ENCODE peak calls at places on chromosomes 11 and 22, in seven cellular contexts. G is NB4, K is astrocyte of the cerebellum, P is RWPE2, A is HL-60, I is foreskin fibroblast, W is kidney epithelial cell. R is an unnamed sample.

GRCh38 chr11:33257897-33258630 is 883 bp downstream of the HIPK3 start:
- DNase-seq in A (peak; percentile 83), P (no peak), K (no peak), G (peak; percentile 93), I (peak; percentile 90), W (no peak), R (peak; percentile 55)

GRCh38 chr11:33734441-33735165 is 1.6 kb downstream of the CD59 start:
- DNase-seq in I (no peak), K (peak; percentile 71), G (peak; percentile 9), W (no peak), P (no peak), A (no peak), R (no peak)

GRCh38 chr22:42621505-42622002 is 6.9 kb upstream of the POLDIP3 start:
- DNase-seq in I (peak; percentile 74), W (no peak), G (peak; percentile 56), K (no peak), P (no peak), A (no peak), R (no peak)

GRCh38 chr11:112012877-112013276 is 12.3 kb upstream of the DLAT start:
- DNase-seq in I (no peak), K (peak; percentile 26), G (no peak), A (no peak), P (no peak), W (no peak), R (no peak)

GRCh38 chr11:65014146-65014960 is at the start of gene ARL2:
- DNase-seq in W (no peak), I (no peak), A (peak; percentile 81), G (no peak), P (no peak), K (no peak), R (no peak)

GRCh38 chr22:29143848-29144785 is 61.6 kb upstream of the EMID1 start:
- DNase-seq in W (no peak), P (no peak), I (no peak), K (no peak), A (no peak), G (peak; percentile 67), R (no peak)

GRCh38 chr11:69018924-69019323 is 5.9 kb upstream of the MRGPRF start:
- DNase-seq in P (no peak), I (peak; percentile 71), W (no peak), A (no peak), K (peak; percentile 66), G (peak; percentile 83), R (peak; percentile 75)

GRCh38 chr11:47571895-47572294 is 6.5 kb downstream of the PTPMT1 start:
- DNase-seq in W (no peak), P (no peak), K (no peak), A (no peak), I (peak; percentile 64), G (no peak), R (no peak)

GRCh38 chr11:58927393-58928081 is 11.8 kb upstream of the GLYATL1 start:
- DNase-seq in G (no peak), K (no peak), A (no peak), P (no peak), W (no peak), I (no peak), R (no peak)

GRCh38 chr11:11027271-11027670 is 169.4 kb upstream of the ZBED5 start:
- DNase-seq in A (no peak), W (no peak), I (peak; percentile 62), K (peak; percentile 15), G (no peak), P (no peak), R (peak; percentile 61)

GRCh38 chr11:65811764-65812475 is 21.8 kb upstream of the SNX32 start:
- DNase-seq in A (no peak), K (no peak), P (no peak), G (no peak), W (no peak), I (no peak), R (no peak)

GRCh38 chr22:44431256-44431655 is 66.8 kb downstream of the RTL6 start:
- DNase-seq in P (no peak), K (no peak), G (no peak), A (no peak), I (no peak), W (no peak), R (no peak)

GRCh38 chr22:50190182-50190951 is 4.7 kb downstream of the TRABD start:
- DNase-seq in G (peak; percentile 91), W (no peak), A (peak; percentile 89), I (peak; percentile 38), P (peak; percentile 88), K (no peak), R (no peak)

GRCh38 chr11:85029964-85030363 is 597.2 kb downstream of the DLG2 start:
- DNase-seq in G (peak; percentile 15), P (no peak), W (no peak), K (no peak), A (no peak), I (no peak), R (no peak)

GRCh38 chr11:45181595-45182550 is 35.4 kb downstream of the PRDM11 start:
- DNase-seq in W (no peak), G (no peak), A (no peak), K (no peak), I (no peak), P (no peak), R (no peak)

GRCh38 chr11:71364176-71364671 is 84.0 kb downstream of the DHCR7 start:
- DNase-seq in W (no peak), A (no peak), K (no peak), I (no peak), G (no peak), P (no peak), R (no peak)

DNA sequence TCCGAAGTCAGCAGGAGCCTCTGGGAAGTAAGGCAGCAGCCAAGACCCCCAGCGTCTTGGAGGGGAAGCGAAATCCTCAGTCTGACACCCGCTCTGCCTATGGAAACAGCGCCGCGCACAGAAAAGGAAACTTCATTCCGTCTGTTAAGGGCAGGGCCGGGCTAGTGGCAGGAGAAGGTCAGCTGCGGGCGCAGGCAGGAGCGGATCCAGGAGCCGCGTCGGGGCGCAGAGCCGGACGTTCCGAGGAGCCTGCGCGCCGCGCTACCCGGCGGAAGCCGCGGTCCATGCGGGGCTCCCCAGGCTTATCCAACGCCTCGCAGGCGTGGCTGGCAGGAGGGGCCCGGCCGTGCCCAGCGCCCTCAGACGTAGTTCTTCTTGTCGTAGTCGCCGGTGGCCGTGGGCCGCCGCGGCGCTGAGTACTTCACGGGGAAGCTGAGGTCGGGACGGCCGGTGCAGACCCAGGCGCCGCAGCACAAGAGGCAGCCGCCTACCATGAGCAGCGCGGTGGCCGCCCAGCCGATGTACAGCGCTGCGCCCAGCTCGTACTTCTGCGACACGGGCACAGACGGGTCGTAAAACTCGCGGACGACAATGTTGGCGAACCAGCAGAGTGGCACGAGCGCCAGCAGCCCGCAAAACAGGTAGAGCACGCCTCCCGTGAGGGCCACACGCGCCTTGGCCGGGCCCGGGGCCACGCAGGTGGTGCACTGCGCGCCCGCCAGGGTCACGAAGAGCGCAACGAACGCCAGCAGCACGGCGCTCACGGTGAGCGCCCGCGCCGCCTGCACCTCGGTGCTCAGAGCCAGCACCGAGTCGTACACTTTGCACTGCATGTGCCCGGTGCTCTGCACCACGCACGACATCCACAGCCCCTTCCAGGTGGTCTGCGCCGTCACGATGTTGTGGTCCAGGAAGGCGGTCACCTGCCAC is 705 bp downstream of the CLDN5 start:
- DNase-seq in K (no peak), G (no peak), I (peak; percentile 29), W (no peak), A (peak; percentile 35), P (no peak), R (no peak)
- H3K4me3 ChIP-seq in K (peak overlapping the region; percentile 37), G (no peak overlapping the region), I (peak overlapping the region; percentile 39), W (peak overlapping the region; percentile 10), A (peak overlapping the region; percentile 42), P (peak overlapping the region; percentile 24), R (peak overlapping the region; percentile 40)

GRCh38 chr11:130451261-130452019 is 3.0 kb downstream of the ADAMTS15 start:
- DNase-seq in P (no peak), G (peak; percentile 85), K (peak; percentile 22), W (no peak), A (no peak), I (peak; percentile 52), R (no peak)

GRCh38 chr11:130448039-130448415 is 418 bp upstream of the ADAMTS15 start:
- DNase-seq in W (no peak), G (no peak), A (no peak), K (no peak), I (no peak), P (no peak), R (no peak)

GRCh38 chr11:130448416-130449068 is at the start of gene ADAMTS15:
- DNase-seq in A (no peak), P (peak; percentile 84), W (no peak), K (peak; percentile 73), I (peak; percentile 63), G (peak; percentile 98), R (no peak)

GRCh38 chr11:130449246-130449990 is 973 bp downstream of the ADAMTS15 start:
- DNase-seq in A (no peak), G (peak; percentile 35), W (no peak), P (no peak), I (no peak), K (no peak), R (no peak)

GRCh38 chr11:130449996-130450419 is 1.6 kb downstream of the ADAMTS15 start:
- DNase-seq in K (peak; percentile 72), P (no peak), W (no peak), G (peak; percentile 38), A (no peak), I (peak; percentile 34), R (no peak)
- TF ChIP-seq CTCF in K (peak; percentile 82), P (no peak), W (peak; percentile 78), G (no peak), A (no peak), I (peak; percentile 32), R (peak; percentile 9)

DNA sequence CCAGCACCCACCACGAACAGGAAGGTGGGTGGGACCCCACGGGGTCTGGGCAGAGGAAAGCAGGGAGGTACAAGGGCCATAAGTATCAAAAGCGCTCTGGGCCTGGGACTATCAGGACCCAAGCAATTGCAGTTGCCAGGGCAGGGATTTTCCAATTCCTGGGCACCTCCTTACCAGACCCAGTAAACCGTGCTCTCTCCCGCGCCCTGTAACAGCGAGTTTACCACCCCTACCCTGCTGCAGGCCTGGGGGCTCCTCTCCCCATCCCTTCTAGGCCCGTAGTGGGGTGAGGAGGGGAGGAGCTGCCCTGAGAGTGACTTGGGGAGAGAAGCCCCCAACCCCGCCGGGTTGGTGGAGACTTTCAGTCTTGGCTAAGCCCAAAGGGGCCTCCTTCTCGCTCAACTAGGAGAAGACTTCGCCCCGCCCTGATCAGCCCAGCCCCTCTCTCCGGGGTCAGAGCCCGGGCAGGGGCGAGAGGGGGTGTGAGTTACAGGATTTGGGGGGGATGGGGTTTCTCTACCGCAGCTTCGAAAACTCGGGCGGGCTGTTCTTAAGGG is 5.4 kb downstream of the PAX6 start:
- DNase-seq in K (peak; percentile 66), W (no peak), P (no peak), I (no peak), A (no peak), G (no peak), R (no peak)
- H3K4me3 ChIP-seq in K (peak overlapping the region; percentile 89), W (no peak overlapping the region), P (no peak overlapping the region), I (no peak overlapping the region), A (no peak overlapping the region), G (no peak overlapping the region), R (no peak overlapping the region)

DNA sequence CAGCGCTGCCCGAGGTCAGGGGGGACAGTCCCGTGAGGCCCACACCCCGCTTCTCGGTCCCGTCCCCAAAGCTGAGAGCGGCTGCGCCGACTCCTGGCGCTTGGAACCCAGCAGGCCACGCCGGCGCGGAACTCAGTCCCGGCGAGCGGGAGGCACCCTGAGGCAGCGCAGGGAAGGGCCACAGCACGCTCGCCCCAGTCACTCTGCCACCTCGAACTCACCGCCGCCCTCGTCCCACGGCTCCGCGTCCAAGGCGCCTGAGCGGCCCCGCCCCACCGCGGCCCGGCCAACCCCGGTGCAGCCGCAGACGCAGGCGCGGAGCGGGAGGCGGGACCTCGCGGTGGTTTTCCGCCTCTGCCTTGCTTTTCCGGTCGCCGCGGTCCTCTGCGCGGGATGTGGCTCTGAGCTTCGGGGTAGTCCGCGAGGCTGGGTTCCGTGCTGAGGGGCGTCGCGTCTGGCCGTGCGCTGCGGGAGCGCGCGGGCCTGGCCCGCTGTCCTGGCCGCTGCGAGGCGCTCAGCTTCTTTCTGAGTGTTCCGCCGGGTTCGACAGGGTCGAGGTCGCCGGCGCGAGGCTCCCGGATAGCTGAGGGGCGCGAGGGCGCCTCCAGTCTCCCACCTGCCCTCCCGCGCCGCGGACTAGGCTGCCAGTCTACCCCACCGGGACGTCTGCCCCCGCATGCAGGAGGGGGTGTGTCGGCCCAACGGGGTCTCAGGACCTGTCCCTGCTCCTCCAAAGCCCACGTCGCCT is at the start of gene CDPF1:
- DNase-seq in G (peak; percentile 96), A (peak; percentile 82), I (peak; percentile 82), K (peak; percentile 18), W (peak; percentile 39), P (peak; percentile 86), R (peak; percentile 18)
- TF ChIP-seq CTCF in G (no peak), A (no peak), I (no peak), K (no peak), W (no peak), P (no peak), R (no peak)